ENCODE peak calls at places on chromosomes 5 and 9, in four cellular contexts. S is A549, H is SK-N-SH, L is GM12878. B is an unnamed sample.

GRCh38 chr5:16741007-16741406 is 124.2 kb upstream of the RETREG1 start:
- DNase-seq in H (peak; percentile 50), L (no peak), S (no peak), B (peak; percentile 16)

GRCh38 chr5:8828596-8829321 is 717.1 kb downstream of the SEMA5A start:
- DNase-seq in L (no peak), S (no peak), H (no peak), B (no peak)

GRCh38 chr5:132267931-132268501 is 10.5 kb downstream of the PDLIM4 start:
- DNase-seq in S (no peak), L (no peak), H (no peak), B (peak; percentile 68)

GRCh38 chr9:84953252-84953773 is 283.8 kb downstream of the NTRK2 start:
- DNase-seq in H (no peak), S (no peak), L (no peak), B (no peak)

GRCh38 chr5:332843-333242 is 11.3 kb downstream of the AHRR start:
- DNase-seq in L (no peak), S (no peak), H (no peak), B (no peak)

GRCh38 chr9:82961504-82962125 is 101.3 kb downstream of the RASEF start:
- DNase-seq in L (peak; percentile 11), S (peak; percentile 80), H (peak; percentile 74), B (peak; percentile 73)

GRCh38 chr9:107193251-107193650 is 89.8 kb upstream of the RAD23B start:
- DNase-seq in S (no peak), H (no peak), L (no peak), B (no peak)

GRCh38 chr9:110546411-110546871 is 33.1 kb downstream of the SVEP1 start:
- DNase-seq in S (no peak), L (no peak), H (no peak), B (peak; percentile 13)

GRCh38 chr9:122056484-122056883 is 36.6 kb downstream of the TTLL11 start:
- DNase-seq in H (no peak), S (no peak), L (no peak), B (peak; percentile 11)

GRCh38 chr9:98974994-98975712 is 31.4 kb downstream of the COL15A1 start:
- DNase-seq in S (peak; percentile 75), L (no peak), H (peak; percentile 89), B (peak; percentile 34)

DNA sequence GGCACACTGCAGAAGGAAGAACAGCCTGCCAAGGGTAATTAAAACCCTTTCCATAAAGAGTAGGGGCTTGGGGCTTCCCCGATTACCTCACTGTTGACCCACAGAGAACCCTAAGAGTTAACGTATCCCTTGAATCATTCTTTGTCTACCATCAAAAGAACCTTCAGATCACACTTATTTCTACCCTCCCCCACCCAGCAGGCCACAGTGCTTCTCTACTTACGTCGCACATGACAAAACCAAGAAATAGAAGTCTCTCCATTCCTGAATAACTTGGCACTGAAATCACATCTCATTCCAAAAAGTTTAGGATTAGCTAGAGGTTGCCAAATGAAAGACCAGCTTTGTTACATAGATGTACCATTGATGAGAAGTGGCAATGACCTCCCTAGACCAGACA is 268.7 kb upstream of the GAS1 start:
- DNase-seq in L (no peak), S (no peak), H (no peak), B (no peak)
- TF ChIP-seq PBX3 in L (no peak), S (no peak), H (no peak), B (no peak)

GRCh38 chr5:181217111-181217804 is 5.8 kb upstream of the TRIM41 start:
- DNase-seq in L (peak; percentile 25), S (peak; percentile 88), H (peak; percentile 63), B (no peak)
- TF ChIP-seq PBX3 in L (no peak), S (no peak), H (no peak), B (no peak)

GRCh38 chr5:172564187-172564586 is 76.9 kb upstream of the NEURL1B start:
- DNase-seq in S (no peak), L (no peak), H (no peak), B (peak; percentile 58)

GRCh38 chr5:172567294-172567693 is 73.8 kb upstream of the NEURL1B start:
- DNase-seq in L (no peak), H (no peak), S (no peak), B (no peak)

GRCh38 chr5:172565931-172566665 is 75.0 kb upstream of the NEURL1B start:
- DNase-seq in H (no peak), L (no peak), S (no peak), B (no peak)

GRCh38 chr5:172564883-172565282 is 76.2 kb upstream of the NEURL1B start:
- DNase-seq in S (no peak), H (no peak), L (no peak), B (no peak)

GRCh38 chr5:172565455-172565854 is 75.6 kb upstream of the NEURL1B start:
- DNase-seq in L (no peak), S (no peak), H (no peak), B (no peak)
- TF ChIP-seq PBX3 in L (no peak), S (no peak), H (no peak), B (no peak)

GRCh38 chr5:73950441-73950873 is 324.5 kb downstream of the ARHGEF28 start:
- DNase-seq in L (no peak), S (no peak), H (no peak), B (no peak)
- TF ChIP-seq PBX3 in L (no peak), S (no peak), H (no peak), B (no peak)

GRCh38 chr5:95053253-95053652 is 231.6 kb downstream of the MCTP1 start:
- DNase-seq in H (no peak), S (no peak), L (no peak), B (no peak)

GRCh38 chr5:95060100-95060499 is 224.8 kb downstream of the MCTP1 start:
- DNase-seq in S (no peak), H (no peak), L (no peak), B (no peak)

GRCh38 chr5:95063492-95063891 is 221.4 kb downstream of the MCTP1 start:
- DNase-seq in L (no peak), H (no peak), S (no peak), B (no peak)

DNA sequence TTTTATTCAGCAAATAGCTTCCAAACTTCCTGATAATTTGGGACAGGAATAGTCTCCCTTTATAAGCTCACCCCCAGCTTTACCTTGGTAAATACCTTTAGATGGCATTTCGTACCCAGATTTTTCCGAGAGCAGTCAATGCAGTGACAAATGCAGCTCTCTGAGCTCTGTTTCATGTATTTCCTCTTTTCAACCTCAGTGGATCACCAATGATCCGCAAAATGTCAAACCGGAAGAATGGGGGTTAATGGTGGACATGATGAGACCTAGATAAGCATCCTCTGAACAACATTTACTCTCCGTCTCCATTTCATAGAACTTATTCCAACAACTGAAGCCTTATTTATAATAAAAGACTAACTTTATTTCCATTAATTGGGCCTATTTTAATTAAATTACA is 227.3 kb downstream of the MCTP1 start:
- DNase-seq in L (no peak), S (no peak), H (no peak), B (no peak)
- TF ChIP-seq PBX3 in L (no peak), S (no peak), H (no peak), B (no peak)

GRCh38 chr9:3032898-3033297 is 189.0 kb upstream of the PUM3 start:
- DNase-seq in L (peak; percentile 3), S (no peak), H (no peak), B (no peak)
- TF ChIP-seq PBX3 in L (no peak), S (no peak), H (no peak), B (no peak)

DNA sequence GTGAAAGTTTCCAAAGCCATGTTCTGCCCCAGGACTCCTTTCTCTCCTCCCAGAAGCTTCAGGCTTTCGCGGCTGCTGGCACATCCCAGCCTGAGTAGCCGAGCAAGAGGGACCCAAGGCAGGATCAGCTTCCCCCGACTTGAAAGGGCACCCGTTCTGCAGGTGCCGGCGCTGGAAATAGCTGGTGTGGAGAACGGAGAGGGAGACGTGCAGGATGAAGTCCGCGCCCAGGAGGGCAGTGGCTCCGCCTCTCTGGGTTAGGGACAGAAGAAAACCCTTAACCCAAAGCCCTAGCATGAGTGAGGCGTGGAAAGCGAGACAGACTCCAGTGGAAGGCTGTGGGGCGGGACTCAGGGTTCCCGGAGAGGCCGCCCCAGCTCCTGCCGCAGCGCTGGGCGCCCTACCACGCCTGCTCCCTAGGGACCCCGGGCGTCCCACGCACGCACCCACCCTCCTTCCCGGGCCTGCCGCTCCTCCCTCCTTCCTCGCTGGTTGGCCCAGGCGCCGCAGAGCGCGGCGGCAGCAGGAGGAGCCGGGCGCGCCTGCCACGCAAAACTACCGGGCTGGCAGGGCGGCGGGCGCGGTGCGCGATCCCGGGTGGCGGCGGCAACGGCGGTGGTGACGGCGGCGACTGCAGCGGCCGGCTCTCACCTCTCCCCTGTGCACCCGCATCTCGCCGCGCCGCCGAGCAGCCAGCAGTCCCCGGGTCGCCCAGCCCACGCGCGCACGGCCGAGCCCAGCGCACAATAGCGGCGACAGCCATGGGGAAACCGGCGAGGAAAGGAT is at the start of gene SLC1A1:
- DNase-seq in L (peak; percentile 55), H (peak; percentile 85), S (peak; percentile 52), B (no peak)
- TF ChIP-seq PBX3 in L (no peak), H (no peak), S (no peak), B (no peak)

DNA sequence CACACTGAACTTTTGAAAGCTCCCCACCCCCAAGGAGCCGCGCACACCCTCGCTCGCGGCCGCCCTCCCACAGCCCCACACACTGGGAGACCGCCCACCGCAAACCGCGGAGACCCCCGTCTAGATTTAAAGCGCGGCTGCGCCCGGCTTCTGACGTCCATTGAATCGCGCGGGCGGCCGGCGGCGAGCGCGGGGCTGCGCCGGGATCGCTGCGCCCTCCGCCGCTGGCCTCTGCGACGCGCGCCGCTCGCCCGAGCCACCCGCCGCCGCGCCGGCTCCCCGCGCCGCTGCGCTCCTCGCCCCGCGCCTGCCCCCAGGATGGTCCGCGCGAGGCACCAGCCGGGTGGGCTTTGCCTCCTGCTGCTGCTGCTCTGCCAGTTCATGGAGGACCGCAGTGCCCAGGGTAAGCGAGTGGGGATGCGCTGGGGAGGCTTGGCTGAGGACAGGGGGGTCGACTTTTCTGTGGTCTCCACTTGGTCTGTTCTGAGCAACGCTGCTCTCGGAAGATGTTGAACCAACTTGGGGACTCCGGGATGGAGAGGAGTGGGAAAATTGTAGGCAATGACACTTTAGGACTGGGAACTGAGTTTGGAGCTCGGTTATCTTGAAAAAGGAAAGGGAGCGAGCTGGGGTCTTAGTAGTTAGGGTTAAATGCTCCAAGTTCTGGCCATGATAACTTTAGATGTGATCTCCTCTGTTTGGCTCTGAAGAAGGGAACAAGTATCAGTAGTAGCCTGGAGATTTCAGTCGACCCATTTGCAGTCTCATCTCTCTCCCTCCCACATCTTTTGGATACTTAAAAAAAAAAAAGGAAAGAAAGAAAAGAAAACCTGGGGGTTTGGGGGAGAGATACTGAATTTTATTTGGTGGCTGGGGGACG is at the start of gene FST:
- DNase-seq in S (no peak), H (peak; percentile 75), L (no peak), B (no peak)
- TF ChIP-seq PBX3 in S (no peak), H (no peak), L (no peak), B (no peak)

B was measured in HepG2.